ENCODE peak calls at places on chromosome 7, in four cellular contexts. D, N, G and T are unnamed samples.

GRCh38 chr7:155299539-155300202 is 2.0 kb downstream of the INSIG1 start:
- DNase-seq in N (no peak), D (no peak), G (no peak), T (no peak)

GRCh38 chr7:111756687-111757178 is 194.4 kb upstream of the IMMP2L start:
- DNase-seq in D (peak), G (peak), N (peak), T (no peak)

GRCh38 chr7:45347804-45348203 is 190.2 kb downstream of the RAMP3 start:
- DNase-seq in N (no peak), G (no peak), D (no peak), T (no peak)

GRCh38 chr7:738723-739454 is 11.8 kb upstream of the PRKAR1B start:
- DNase-seq in D (no peak), N (no peak), G (no peak), T (no peak)

GRCh38 chr7:28573751-28574295 is 161.5 kb downstream of the CREB5 start:
- DNase-seq in D (no peak), N (peak), G (no peak), T (no peak)

GRCh38 chr7:39696631-39697030 is 73.3 kb downstream of the RALA start:
- DNase-seq in D (no peak), N (no peak), G (no peak), T (no peak)

GRCh38 chr7:25843467-25843866 is 308.5 kb upstream of the NFE2L3 start:
- DNase-seq in D (no peak), G (no peak), N (no peak), T (no peak)

GRCh38 chr7:111030358-111030735 is 60.6 kb upstream of the LRRN3 start:
- DNase-seq in N (no peak), D (no peak), G (no peak), T (no peak)

GRCh38 chr7:151551820-151552219 is 32.1 kb upstream of the RHEB start:
- DNase-seq in N (no peak), D (no peak), G (no peak), T (no peak)

DNA sequence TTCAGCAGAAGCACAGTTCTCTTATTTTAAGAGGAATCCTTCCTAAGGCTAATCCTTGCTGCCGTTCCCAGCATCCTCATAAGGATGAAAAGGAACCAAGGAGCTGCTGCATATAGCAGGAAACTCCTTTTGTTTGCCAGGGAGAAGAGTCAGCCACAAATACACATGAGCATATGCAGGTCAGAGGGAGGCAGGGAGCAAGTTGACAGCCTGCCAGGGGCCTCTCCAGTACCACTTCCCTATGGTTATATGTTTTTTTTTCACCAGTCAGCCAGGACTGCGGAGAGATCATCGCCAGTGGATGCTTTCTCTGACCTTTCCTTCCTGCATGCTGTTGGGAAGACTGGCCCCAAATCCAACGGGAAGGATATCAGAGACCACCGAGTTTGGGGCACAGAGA is 39.8 kb downstream of the SLC35B4 start:
- DNase-seq in D (peak), G (no peak), N (no peak), T (no peak)
- H2AFZ ChIP-seq in D (peak), G (peak), N (no peak), T (no peak)

GRCh38 chr7:86937499-86937898 is 122.0 kb downstream of the ELAPOR2 start:
- DNase-seq in G (no peak), N (no peak), D (no peak), T (no peak)
- H2AFZ ChIP-seq in G (no peak), N (no peak), D (no peak), T (no peak)

DNA sequence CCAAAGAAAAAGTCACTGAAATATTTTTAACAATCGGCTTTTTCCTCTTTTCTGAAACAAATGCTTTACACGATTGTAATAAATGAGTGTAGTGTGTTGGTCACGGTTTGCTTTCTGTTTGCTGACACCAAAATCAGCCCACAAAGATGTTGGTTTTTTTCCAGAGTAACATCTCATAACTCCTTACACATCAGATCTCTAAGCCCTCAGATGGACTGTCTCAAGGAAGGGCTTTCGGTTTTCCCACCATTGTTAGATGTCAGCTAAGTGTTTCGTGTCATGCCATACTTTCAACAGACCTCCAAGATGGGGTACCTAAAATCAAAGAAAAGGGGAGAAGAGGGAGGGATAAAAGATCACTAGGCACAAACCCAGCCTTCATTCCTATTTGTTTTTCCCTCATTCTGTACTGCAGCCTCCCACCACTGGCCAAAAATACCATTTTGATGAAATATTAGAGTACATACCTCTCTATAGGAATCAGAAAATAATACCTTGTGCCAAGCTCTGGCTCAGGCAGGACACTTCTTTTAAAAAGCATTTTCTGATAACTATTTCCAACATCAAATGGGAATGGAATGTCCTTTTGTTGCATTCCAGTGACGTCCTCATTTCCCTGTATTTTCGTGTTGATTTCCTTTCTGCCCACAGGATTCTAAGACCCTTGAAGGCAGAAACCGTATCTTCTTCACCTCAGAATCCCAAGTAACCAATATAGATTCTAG is 159.1 kb downstream of the DGKI start:
- DNase-seq in G (no peak), N (peak), D (no peak), T (no peak)
- H2AFZ ChIP-seq in G (no peak), N (no peak), D (no peak), T (no peak)

GRCh38 chr7:84454174-84454959 is 259.8 kb upstream of the SEMA3A start:
- DNase-seq in D (no peak), G (no peak), N (peak), T (no peak)
- H2AFZ ChIP-seq in D (no peak), G (no peak), N (no peak), T (no peak)

GRCh38 chr7:2829040-2829439 is 15.1 kb downstream of the GNA12 start:
- DNase-seq in D (no peak), G (no peak), N (no peak), T (no peak)
- H2AFZ ChIP-seq in D (no peak), G (no peak), N (no peak), T (no peak)

GRCh38 chr7:12031186-12031585 is 179.9 kb upstream of the TMEM106B start:
- DNase-seq in D (no peak), G (no peak), N (no peak), T (no peak)

GRCh38 chr7:12028508-12028907 is 182.6 kb upstream of the TMEM106B start:
- DNase-seq in N (no peak), G (no peak), D (no peak), T (no peak)

GRCh38 chr7:12031638-12032037 is 179.5 kb upstream of the TMEM106B start:
- DNase-seq in G (no peak), D (peak), N (peak), T (no peak)

GRCh38 chr7:12032146-12032545 is 178.9 kb upstream of the TMEM106B start:
- DNase-seq in G (no peak), D (peak), N (no peak), T (no peak)

DNA sequence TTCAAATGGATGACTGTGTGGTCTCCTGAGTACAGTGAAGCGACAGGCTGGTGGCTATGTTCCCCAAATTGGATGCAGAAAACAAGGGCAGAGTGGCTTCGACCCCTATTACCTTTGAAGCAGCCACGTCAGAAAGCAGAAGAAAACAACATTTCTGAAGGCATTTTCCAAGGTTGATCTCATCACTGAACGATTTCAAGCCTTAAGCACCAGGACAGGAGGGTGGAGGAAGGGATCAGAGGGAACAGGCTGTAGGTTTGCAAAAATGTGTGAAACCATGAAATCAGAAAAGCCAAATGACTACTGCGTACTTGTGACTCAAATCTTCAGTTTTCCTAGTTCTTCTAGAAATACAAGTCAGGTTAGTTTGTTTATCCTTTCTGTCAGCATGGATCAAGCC is 181.0 kb upstream of the TMEM106B start:
- DNase-seq in N (no peak), G (no peak), D (no peak), T (no peak)
- H2AFZ ChIP-seq in N (no peak), G (peak), D (peak), T (no peak)